ENCODE peak calls at places on chromosomes 4 and X, in five cellular contexts. D is activated CD4-positive, alpha-beta T cell treated with anti-CD3 and anti-CD28 coated beads, Interleukin-2, amount 10 ng/mL, durations not matched to agents 7 days and 5 days; C is Peyer's patch; Z is dermis blood vessel endothelial cell; B is naive B cell. W is an unnamed sample.

GRCh38 chrX:11267311-11267910 is 25.8 kb upstream of the AMELX start:
- DNase-seq in D (no peak), C (no peak), Z (no peak), B (no peak), W (no peak)

GRCh38 chr4:26330186-26330787 is 9.5 kb downstream of the RBPJ start:
- DNase-seq in D (peak), C (no peak), Z (peak), B (peak), W (no peak)

GRCh38 chrX:123753656-123754350 is 21.0 kb upstream of the THOC2 start:
- DNase-seq in D (no peak), C (no peak), Z (no peak), B (no peak), W (no peak)

GRCh38 chr4:29560452-29560851 is 1159.7 kb upstream of the PCDH7 start:
- DNase-seq in D (no peak), C (no peak), Z (no peak), B (no peak), W (no peak)

GRCh38 chr4:14364953-14365533 is 637.2 kb upstream of the CPEB2 start:
- DNase-seq in D (no peak), C (no peak), Z (no peak), B (no peak), W (peak)

GRCh38 chrX:66872771-66873170 is 233.9 kb upstream of the EDA2R start:
- DNase-seq in D (no peak), C (no peak), Z (no peak), B (no peak), W (no peak)

GRCh38 chrX:261167-261857 is 19.9 kb upstream of the PLCXD1 start:
- DNase-seq in D (no peak), C (peak), Z (no peak), B (no peak), W (peak)

GRCh38 chrX:38804481-38805293 is 3.4 kb downstream of the MID1IP1 start:
- DNase-seq in D (peak), C (peak), Z (peak), B (peak), W (peak)

GRCh38 chr4:176499518-176499917 is 179.8 kb downstream of the SPCS3 start:
- DNase-seq in D (no peak), C (no peak), Z (no peak), B (no peak), W (no peak)

GRCh38 chr4:105194328-105195231 is 47.9 kb downstream of the TET2 start:
- DNase-seq in D (no peak), C (no peak), Z (peak), B (no peak), W (no peak)

GRCh38 chr4:10279261-10279660 is 162.7 kb upstream of the WDR1 start:
- DNase-seq in D (no peak), C (no peak), Z (no peak), B (no peak), W (no peak)

GRCh38 chr4:72767903-72768817 is 199.1 kb upstream of the ADAMTS3 start:
- DNase-seq in D (no peak), C (no peak), Z (no peak), B (no peak), W (no peak)

GRCh38 chr4:123624959-123625358 is 228.4 kb downstream of the SPRY1 start:
- DNase-seq in D (no peak), C (no peak), Z (no peak), B (no peak), W (no peak)

GRCh38 chrX:82589410-82589809 is 918.7 kb upstream of the POU3F4 start:
- DNase-seq in D (no peak), C (no peak), Z (no peak), B (no peak), W (no peak)

GRCh38 chr4:3486556-3487270 is 23.6 kb downstream of the DOK7 start:
- DNase-seq in D (no peak), C (no peak), Z (no peak), B (no peak), W (no peak)

GRCh38 chr4:53515076-53515475 is 76.2 kb downstream of the LNX1 start:
- DNase-seq in D (no peak), C (no peak), Z (no peak), B (no peak), W (no peak)

GRCh38 chrX:116281106-116281505 is 110.6 kb downstream of the AGTR2 start:
- DNase-seq in D (no peak), C (no peak), Z (no peak), B (no peak), W (no peak)

GRCh38 chr4:4995866-4996265 is 23.4 kb downstream of the CYTL1 start:
- DNase-seq in D (no peak), C (no peak), Z (no peak), B (no peak), W (peak)

GRCh38 chr4:2258091-2259035 is 3.5 kb downstream of the MXD4 start:
- DNase-seq in D (no peak), C (peak), Z (no peak), B (no peak), W (peak)

GRCh38 chrX:386768-387575 is at the start of gene PPP2R3B:
- DNase-seq in D (peak), C (peak), Z (peak), B (peak), W (peak)

GRCh38 chr4:121758896-121759568 is 5.9 kb downstream of the SMIM43 start:
- DNase-seq in D (no peak), C (no peak), Z (no peak), B (no peak), W (no peak)

GRCh38 chr4:7759221-7759620 is 180.4 kb downstream of the AFAP1 start:
- DNase-seq in D (peak), C (no peak), Z (no peak), B (no peak), W (no peak)

GRCh38 chrX:9327747-9328145 is 137.1 kb upstream of the TBL1X start:
- DNase-seq in D (no peak), C (no peak), Z (no peak), B (no peak), W (no peak)

GRCh38 chrX:149799095-149799721 is 17.5 kb downstream of the MAGEA9 start:
- DNase-seq in D (no peak), C (no peak), Z (no peak), B (no peak), W (peak)

GRCh38 chrX:7068939-7069367 is 78.6 kb upstream of the STS start:
- DNase-seq in D (peak), C (peak), Z (peak), B (no peak), W (peak)

GRCh38 chr4:14749910-14750309 is 252.4 kb upstream of the CPEB2 start:
- DNase-seq in D (no peak), C (no peak), Z (no peak), B (no peak), W (peak)

GRCh38 chrX:31545726-31546125 is 473.9 kb upstream of the FTHL17 start:
- DNase-seq in D (no peak), C (no peak), Z (peak), B (no peak), W (no peak)

GRCh38 chr4:24568425-24568824 is 15.9 kb downstream of the DHX15 start:
- DNase-seq in D (no peak), C (no peak), Z (no peak), B (no peak), W (no peak)

GRCh38 chr4:106478152-106478551 is 109.6 kb upstream of the GIMD1 start:
- DNase-seq in D (no peak), C (no peak), Z (no peak), B (no peak), W (no peak)

GRCh38 chrX:48910926-48911406 is 480 bp downstream of the SLC35A2 start:
- DNase-seq in D (no peak), C (no peak), Z (peak), B (no peak), W (no peak)

GRCh38 chrX:9876205-9876604 is 90.0 kb downstream of the SHROOM2 start:
- DNase-seq in D (no peak), C (no peak), Z (no peak), B (no peak), W (no peak)

GRCh38 chr4:102687373-102687981 is 73.3 kb downstream of the MANBA start:
- DNase-seq in D (no peak), C (no peak), Z (no peak), B (no peak), W (no peak)

GRCh38 chrX:65203545-65203944 is 227.3 kb upstream of the ZC4H2 start:
- DNase-seq in D (no peak), C (no peak), Z (no peak), B (no peak), W (peak)

GRCh38 chrX:18465051-18465450 is 39.6 kb downstream of the CDKL5 start:
- DNase-seq in D (no peak), C (no peak), Z (no peak), B (no peak), W (no peak)

W was measured in endodermal cell.